ENCODE peak calls at places on chromosome 2, in five cellular contexts. L is GM23248; T is CD4-positive, alpha-beta memory T cell; H is colonic mucosa; U is upper lobe of right lung. O is an unnamed sample.

GRCh38 chr2:128271891-128272585 is 46.6 kb downstream of the HS6ST1 start:
- DNase-seq in L (no peak), T (no peak), H (no peak), U (peak; percentile 52), O (peak; percentile 42)

GRCh38 chr2:229780856-229781773 is 66.8 kb upstream of the DNER start:
- DNase-seq in L (peak; percentile 56), T (peak; percentile 42), H (no peak), U (no peak), O (no peak)

GRCh38 chr2:101983928-101984327 is 7.8 kb upstream of the IL1R2 start:
- DNase-seq in L (peak; percentile 51), T (no peak), H (no peak), U (no peak), O (no peak)

GRCh38 chr2:128536925-128537620 is 218.4 kb upstream of the HS6ST1 start:
- DNase-seq in L (peak; percentile 94), T (no peak), H (no peak), U (no peak), O (no peak)

GRCh38 chr2:55620123-55620779 is 2.8 kb upstream of the PPP4R3B start:
- DNase-seq in L (peak; percentile 45), T (no peak), H (no peak), U (no peak), O (no peak)

GRCh38 chr2:150376627-150377335 is 110.7 kb downstream of the RND3 start:
- DNase-seq in L (no peak), T (no peak), H (no peak), U (no peak), O (no peak)

GRCh38 chr2:216352653-216353270 is 19.5 kb downstream of the MARCHF4 start:
- DNase-seq in L (no peak), T (peak; percentile 67), H (no peak), U (no peak), O (no peak)

GRCh38 chr2:175930504-175930903 is 71.6 kb downstream of the LNPK start:
- DNase-seq in L (peak; percentile 17), T (no peak), H (no peak), U (no peak), O (no peak)

GRCh38 chr2:12813166-12813565 is 96.4 kb downstream of the TRIB2 start:
- DNase-seq in L (no peak), T (no peak), H (no peak), U (no peak), O (no peak)

GRCh38 chr2:177363332-177363731 is 29.2 kb upstream of the AGPS start:
- DNase-seq in L (no peak), T (no peak), H (no peak), U (no peak), O (no peak)

GRCh38 chr2:69789762-69790600 is 39.5 kb upstream of the GMCL1 start:
- DNase-seq in L (peak; percentile 59), T (no peak), H (no peak), U (no peak), O (no peak)

GRCh38 chr2:195658541-195658890 is 1.5 kb downstream of the SLC39A10 start:
- DNase-seq in L (peak; percentile 80), T (peak; percentile 37), H (peak; percentile 27), U (no peak), O (no peak)

GRCh38 chr2:215657844-215658243 is 222.0 kb upstream of the FN1 start:
- DNase-seq in L (peak; percentile 97), T (no peak), H (no peak), U (no peak), O (no peak)

GRCh38 chr2:47043142-47043890 is 111.8 kb downstream of the STPG4 start:
- DNase-seq in L (peak; percentile 93), T (no peak), H (no peak), U (no peak), O (no peak)
- H3K4me3 ChIP-seq in L (peak overlapping the region; percentile 38), T (no peak overlapping the region), H (no peak overlapping the region), U (no peak overlapping the region), O (no peak overlapping the region)

DNA sequence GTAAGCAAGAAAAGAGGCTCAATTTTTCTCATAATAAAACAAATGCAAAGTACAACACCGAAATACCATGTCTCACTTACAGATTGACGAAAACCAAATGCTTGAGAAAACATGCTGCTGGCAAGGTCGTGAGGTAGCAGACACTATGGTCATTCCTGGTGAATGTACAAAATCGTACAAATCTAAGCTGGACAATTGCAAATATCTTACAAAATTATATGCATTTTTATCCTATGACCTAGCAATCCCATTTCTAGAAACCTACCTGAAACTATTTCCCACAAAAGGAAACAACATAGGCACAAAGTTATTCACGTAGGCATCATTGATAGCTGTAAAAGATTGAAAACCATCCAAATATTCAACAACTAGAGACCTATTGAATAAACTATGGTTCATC is 54.0 kb downstream of the SCG2 start:
- DNase-seq in L (no peak), T (no peak), H (no peak), U (no peak), O (no peak)
- H3K27ac ChIP-seq in L (no peak overlapping the region), T (no peak overlapping the region), H (no peak overlapping the region), U (no peak overlapping the region), O (no peak overlapping the region)

GRCh38 chr2:190979906-190980629 is 33.9 kb downstream of the STAT1 start:
- DNase-seq in L (no peak), T (no peak), H (peak; percentile 49), U (peak; percentile 86), O (no peak)

GRCh38 chr2:190984595-190984994 is 29.4 kb downstream of the STAT1 start:
- DNase-seq in L (peak; percentile 83), T (no peak), H (no peak), U (no peak), O (no peak)

GRCh38 chr2:190980630-190981214 is 33.2 kb downstream of the STAT1 start:
- DNase-seq in L (no peak), T (no peak), H (no peak), U (no peak), O (no peak)

GRCh38 chr2:190981733-190982132 is 32.2 kb downstream of the STAT1 start:
- DNase-seq in L (no peak), T (no peak), H (no peak), U (no peak), O (no peak)

GRCh38 chr2:190982263-190983034 is 31.5 kb downstream of the STAT1 start:
- DNase-seq in L (no peak), T (no peak), H (no peak), U (no peak), O (no peak)
- H3K36me3 ChIP-seq in L (peaks cover 95% of the 10 kb centered on the region), T (peaks cover 99% of the 10 kb centered on the region), H (peaks cover 61% of the 10 kb centered on the region), U (peaks cover 98% of the 10 kb centered on the region), O (peaks cover 4% of the 10 kb centered on the region)

GRCh38 chr2:145688156-145688555 is 1168.2 kb upstream of the ZEB2 start:
- DNase-seq in L (no peak), T (no peak), H (no peak), U (no peak), O (no peak)

GRCh38 chr2:145682536-145683157 is 1162.7 kb upstream of the ZEB2 start:
- DNase-seq in L (peak; percentile 33), T (no peak), H (no peak), U (no peak), O (no peak)

GRCh38 chr2:145689277-145689676 is 1169.4 kb upstream of the ZEB2 start:
- DNase-seq in L (no peak), T (no peak), H (no peak), U (no peak), O (no peak)

GRCh38 chr2:145687445-145688104 is 1167.7 kb upstream of the ZEB2 start:
- DNase-seq in L (peak; percentile 0), T (no peak), H (no peak), U (no peak), O (no peak)

GRCh38 chr2:145685323-145686050 is 1165.6 kb upstream of the ZEB2 start:
- DNase-seq in L (peak; percentile 55), T (no peak), H (no peak), U (no peak), O (no peak)
- H3K4me3 ChIP-seq in L (no peak overlapping the region), T (no peak overlapping the region), H (no peak overlapping the region), U (no peak overlapping the region), O (no peak overlapping the region)

DNA sequence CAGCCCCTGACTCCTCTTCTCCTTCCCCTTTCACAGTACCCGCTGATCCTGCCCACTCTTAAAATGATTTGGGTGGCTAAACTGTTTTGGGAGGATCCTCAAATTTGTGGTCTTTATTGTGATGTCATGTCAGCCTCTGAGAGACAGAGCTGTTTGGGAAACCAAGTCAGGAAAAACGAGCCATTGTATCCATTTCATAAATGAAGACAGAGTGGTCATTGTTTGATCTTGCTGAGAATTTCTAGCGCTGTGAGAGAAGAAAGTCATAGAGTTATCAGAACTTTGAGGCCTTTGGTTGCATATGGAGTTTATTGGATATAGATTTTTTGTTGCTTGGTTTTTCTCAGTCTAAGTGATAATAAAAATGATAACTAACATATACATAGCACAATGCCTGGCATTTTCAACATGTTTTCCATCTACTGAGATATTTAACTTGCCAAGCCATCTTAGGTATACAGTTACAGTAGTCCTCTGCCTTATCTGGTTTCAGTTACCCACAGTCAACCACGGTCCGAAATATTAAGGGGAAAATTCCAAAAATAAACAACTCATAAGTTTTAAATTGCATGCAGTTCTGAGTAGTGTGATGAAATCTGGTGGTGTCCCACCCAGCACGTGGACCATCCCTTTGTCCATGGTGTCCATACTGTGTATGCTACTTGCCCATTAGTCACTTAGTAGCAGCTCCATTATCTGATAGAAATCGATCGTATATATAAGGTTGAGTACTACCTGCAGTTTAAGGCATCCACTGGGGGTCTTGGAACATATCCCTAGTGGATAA is 105.0 kb upstream of the RASGRP3 start:
- DNase-seq in L (no peak), T (no peak), H (no peak), U (no peak), O (no peak)
- H3K27ac ChIP-seq in L (no peak overlapping the region), T (no peak overlapping the region), H (no peak overlapping the region), U (no peak overlapping the region), O (peak overlapping the region; percentile 18)

DNA sequence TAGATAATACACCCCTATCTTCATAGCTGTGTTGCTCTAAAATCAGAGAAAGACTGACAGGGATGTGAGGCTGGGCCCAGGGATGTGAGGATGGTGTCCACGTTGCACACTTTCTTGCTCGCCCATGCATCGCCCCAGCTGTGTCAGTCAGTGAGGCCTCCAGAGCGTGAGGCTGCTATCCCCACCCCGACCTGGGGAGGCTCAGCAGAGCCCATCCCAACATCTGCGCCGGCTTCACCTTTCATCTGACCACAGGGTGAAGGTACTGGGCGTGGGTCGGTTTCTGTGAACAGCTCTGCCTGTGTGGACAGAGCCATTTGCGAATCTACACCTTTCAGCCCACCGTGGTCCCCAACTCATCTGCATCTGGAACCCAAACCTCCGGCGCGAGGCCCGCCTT is 255.7 kb downstream of the HDAC4 start:
- DNase-seq in L (no peak), T (no peak), H (no peak), U (no peak), O (peak; percentile 55)
- H3K36me3 ChIP-seq in L (no peaks in the 10 kb centered on the region), T (peaks cover 52% of the 10 kb centered on the region), H (no peaks in the 10 kb centered on the region), U (peaks cover 29% of the 10 kb centered on the region), O (no peaks in the 10 kb centered on the region)